ENCODE peak calls at places on chromosomes 4 and X, in nine cellular contexts. One of them, this sample, is unnamed.

GRCh38 chr4:54902261-54902660 is 223.1 kb downstream of the KDR start:
- DNase-seq in ascending aorta: no peak
- DNase-seq in NT2/D1: no peak
- DNase-seq in AG04450: no peak
- DNase-seq in astrocyte of the spinal cord: peak
- DNase-seq in tibial nerve: no peak
- DNase-seq in lung: no peak
- DNase-seq in upper lobe of right lung: no peak
- DNase-seq in PC-9: peak
- DNase-seq in this sample: peak

GRCh38 chrX:129091097-129091496 is 432.2 kb downstream of the SMARCA1 start:
- DNase-seq in NT2/D1: peak
- DNase-seq in tibial nerve: no peak
- DNase-seq in ascending aorta: no peak
- DNase-seq in upper lobe of right lung: no peak
- DNase-seq in PC-9: no peak
- DNase-seq in lung: no peak
- DNase-seq in AG04450: no peak
- DNase-seq in astrocyte of the spinal cord: no peak
- DNase-seq in this sample: no peak

GRCh38 chr4:123250843-123251242 is 145.8 kb upstream of the SPRY1 start:
- DNase-seq in AG04450: peak
- DNase-seq in NT2/D1: no peak
- DNase-seq in ascending aorta: no peak
- DNase-seq in PC-9: no peak
- DNase-seq in astrocyte of the spinal cord: peak
- DNase-seq in upper lobe of right lung: no peak
- DNase-seq in lung: peak
- DNase-seq in tibial nerve: peak
- DNase-seq in this sample: no peak

GRCh38 chr4:174828845-174829701 is at the start of gene GLRA3:
- DNase-seq in tibial nerve: peak
- DNase-seq in NT2/D1: peak
- DNase-seq in astrocyte of the spinal cord: peak
- DNase-seq in lung: peak
- DNase-seq in ascending aorta: no peak
- DNase-seq in upper lobe of right lung: peak
- DNase-seq in PC-9: no peak
- DNase-seq in AG04450: no peak
- DNase-seq in this sample: no peak

GRCh38 chr4:153465583-153465921 is 608 bp upstream of the TMEM131L start:
- DNase-seq in astrocyte of the spinal cord: peak
- DNase-seq in PC-9: peak
- DNase-seq in tibial nerve: peak
- DNase-seq in AG04450: no peak
- DNase-seq in upper lobe of right lung: peak
- DNase-seq in NT2/D1: no peak
- DNase-seq in lung: peak
- DNase-seq in ascending aorta: peak
- DNase-seq in this sample: no peak

GRCh38 chr4:182736207-182736606 is 181.0 kb downstream of the DCTD start:
- DNase-seq in AG04450: no peak
- DNase-seq in NT2/D1: no peak
- DNase-seq in astrocyte of the spinal cord: no peak
- DNase-seq in tibial nerve: no peak
- DNase-seq in lung: no peak
- DNase-seq in PC-9: no peak
- DNase-seq in ascending aorta: no peak
- DNase-seq in upper lobe of right lung: no peak
- DNase-seq in this sample: no peak

GRCh38 chr4:87551361-87551760 is 22.2 kb upstream of the SPARCL1 start:
- DNase-seq in PC-9: no peak
- DNase-seq in tibial nerve: no peak
- DNase-seq in ascending aorta: no peak
- DNase-seq in AG04450: no peak
- DNase-seq in upper lobe of right lung: no peak
- DNase-seq in NT2/D1: no peak
- DNase-seq in lung: no peak
- DNase-seq in astrocyte of the spinal cord: no peak
- DNase-seq in this sample: no peak

GRCh38 chr4:26028793-26029511 is 114.9 kb downstream of the SMIM20 start:
- DNase-seq in ascending aorta: peak
- DNase-seq in astrocyte of the spinal cord: peak
- DNase-seq in AG04450: peak
- DNase-seq in NT2/D1: peak
- DNase-seq in PC-9: no peak
- DNase-seq in upper lobe of right lung: peak
- DNase-seq in tibial nerve: peak
- DNase-seq in lung: peak
- DNase-seq in this sample: no peak

GRCh38 chr4:80155286-80155982 is 41.9 kb upstream of the PRDM8 start:
- DNase-seq in AG04450: no peak
- DNase-seq in ascending aorta: no peak
- DNase-seq in PC-9: no peak
- DNase-seq in upper lobe of right lung: no peak
- DNase-seq in lung: no peak
- DNase-seq in astrocyte of the spinal cord: no peak
- DNase-seq in NT2/D1: no peak
- DNase-seq in tibial nerve: no peak
- DNase-seq in this sample: no peak

GRCh38 chrX:105314468-105314867 is 94.0 kb upstream of the TEX13A start:
- DNase-seq in lung: no peak
- DNase-seq in NT2/D1: no peak
- DNase-seq in astrocyte of the spinal cord: peak
- DNase-seq in PC-9: peak
- DNase-seq in upper lobe of right lung: no peak
- DNase-seq in ascending aorta: no peak
- DNase-seq in AG04450: no peak
- DNase-seq in tibial nerve: no peak
- DNase-seq in this sample: no peak

GRCh38 chr4:139816856-139817255 is 151.2 kb downstream of the MGST2 start:
- DNase-seq in upper lobe of right lung: no peak
- DNase-seq in astrocyte of the spinal cord: no peak
- DNase-seq in ascending aorta: no peak
- DNase-seq in NT2/D1: no peak
- DNase-seq in tibial nerve: no peak
- DNase-seq in lung: no peak
- DNase-seq in AG04450: no peak
- DNase-seq in PC-9: no peak
- DNase-seq in this sample: no peak

GRCh38 chr4:139819082-139819481 is 153.5 kb downstream of the MGST2 start:
- DNase-seq in ascending aorta: no peak
- DNase-seq in PC-9: no peak
- DNase-seq in NT2/D1: no peak
- DNase-seq in AG04450: no peak
- DNase-seq in tibial nerve: no peak
- DNase-seq in upper lobe of right lung: no peak
- DNase-seq in lung: no peak
- DNase-seq in astrocyte of the spinal cord: no peak
- DNase-seq in this sample: no peak

GRCh38 chr4:139817657-139818452 is 152.2 kb downstream of the MGST2 start:
- DNase-seq in AG04450: no peak
- DNase-seq in lung: no peak
- DNase-seq in PC-9: no peak
- DNase-seq in astrocyte of the spinal cord: no peak
- DNase-seq in upper lobe of right lung: no peak
- DNase-seq in ascending aorta: peak
- DNase-seq in NT2/D1: no peak
- DNase-seq in tibial nerve: no peak
- DNase-seq in this sample: no peak

GRCh38 chr4:139814285-139815015 is 148.8 kb downstream of the MGST2 start:
- DNase-seq in AG04450: no peak
- DNase-seq in astrocyte of the spinal cord: no peak
- DNase-seq in ascending aorta: no peak
- DNase-seq in tibial nerve: no peak
- DNase-seq in lung: peak
- DNase-seq in NT2/D1: no peak
- DNase-seq in upper lobe of right lung: no peak
- DNase-seq in PC-9: no peak
- DNase-seq in this sample: no peak

DNA sequence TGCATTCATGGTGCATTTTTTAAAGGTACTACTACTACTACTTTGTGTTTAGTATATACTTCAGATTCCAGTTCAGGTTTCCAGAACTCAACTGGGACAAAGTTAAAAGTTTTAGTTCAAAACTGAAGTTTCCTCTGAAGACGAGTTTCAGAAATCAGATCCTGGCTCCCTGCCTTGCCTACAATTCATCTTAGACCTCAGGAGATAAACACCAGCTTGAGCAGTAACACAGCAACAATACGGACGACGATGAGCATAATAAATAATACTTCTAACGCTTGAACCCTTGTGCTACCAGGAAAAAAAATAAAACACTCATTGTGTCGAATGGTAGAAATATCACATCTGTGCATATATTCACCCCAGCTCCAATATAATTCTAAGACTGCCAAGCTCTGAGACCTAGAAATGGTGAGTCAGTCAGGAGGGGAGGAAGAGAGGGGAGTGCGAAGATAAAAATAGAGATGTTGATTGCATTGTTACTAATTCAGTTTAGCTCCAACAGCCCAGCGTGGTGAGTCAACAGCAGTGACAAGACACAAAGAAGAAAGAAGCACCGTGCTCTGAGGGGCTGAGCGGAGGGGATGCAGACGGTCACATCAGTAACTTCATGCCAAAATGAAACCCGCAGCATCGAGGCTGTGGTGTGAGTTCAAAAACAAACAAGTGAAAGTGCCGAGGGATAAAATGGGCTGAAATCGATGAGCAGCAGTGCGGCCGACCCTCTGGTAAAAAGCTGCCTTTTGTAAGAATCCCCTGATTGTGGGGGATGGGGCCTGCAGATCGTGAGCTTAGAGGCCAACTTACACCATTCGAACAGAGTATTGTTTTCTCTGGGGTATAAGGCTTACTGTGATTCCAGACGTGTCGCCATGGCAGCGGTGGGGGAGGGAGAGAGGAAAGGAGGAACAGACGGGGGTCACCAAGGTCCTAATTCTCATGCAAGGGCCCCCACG is 150.3 kb downstream of the MGST2 start:
- DNase-seq in NT2/D1: peak
- DNase-seq in ascending aorta: peak
- DNase-seq in PC-9: no peak
- DNase-seq in upper lobe of right lung: no peak
- DNase-seq in lung: no peak
- DNase-seq in astrocyte of the spinal cord: peak
- DNase-seq in tibial nerve: peak
- DNase-seq in AG04450: peak
- DNase-seq in this sample: peak
- H3K4me3 ChIP-seq in NT2/D1: peak
- H3K4me3 ChIP-seq in ascending aorta: peak
- H3K4me3 ChIP-seq in PC-9: no peak
- H3K4me3 ChIP-seq in upper lobe of right lung: peak
- H3K4me3 ChIP-seq in lung: no peak
- H3K4me3 ChIP-seq in astrocyte of the spinal cord: peak
- H3K4me3 ChIP-seq in tibial nerve: peak
- H3K4me3 ChIP-seq in AG04450: peak
- H3K4me3 ChIP-seq in this sample: peak

DNA sequence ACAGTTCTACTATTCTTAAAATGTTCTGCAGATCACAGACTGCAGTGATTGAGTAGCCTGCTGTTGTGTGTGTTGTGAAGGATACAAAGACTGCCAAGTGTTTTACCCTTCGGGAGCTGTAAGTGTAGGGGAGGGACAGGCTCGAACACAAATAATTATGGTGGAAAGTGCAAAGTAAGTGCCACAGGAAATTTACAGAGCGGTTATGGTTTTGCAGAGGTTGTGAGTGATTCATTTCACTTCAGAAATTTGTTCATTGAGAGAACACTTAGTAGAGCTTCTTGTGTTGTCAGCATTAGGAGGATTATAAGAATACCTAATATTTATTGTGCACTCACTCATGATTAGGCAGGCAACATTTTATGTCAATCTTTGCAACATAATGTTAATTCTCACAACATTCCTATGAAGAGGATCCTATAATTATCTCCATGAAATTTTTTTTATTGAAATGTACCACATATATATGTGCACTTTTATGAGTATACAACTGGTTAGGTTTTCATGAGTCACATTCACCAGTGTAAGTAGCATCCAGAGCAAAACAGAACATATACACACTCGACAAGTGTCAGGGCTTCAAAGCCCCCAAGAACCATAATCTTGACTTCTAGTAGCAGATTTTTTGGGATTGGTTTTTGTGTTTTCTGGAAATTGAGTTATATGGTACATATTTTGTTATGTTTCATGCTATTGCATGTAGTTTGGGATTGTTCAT is 62.2 kb downstream of the ARHGAP10 start:
- DNase-seq in tibial nerve: no peak
- DNase-seq in ascending aorta: no peak
- DNase-seq in upper lobe of right lung: no peak
- DNase-seq in NT2/D1: no peak
- DNase-seq in astrocyte of the spinal cord: no peak
- DNase-seq in PC-9: no peak
- DNase-seq in lung: no peak
- DNase-seq in AG04450: no peak
- DNase-seq in this sample: no peak
- H3K4me3 ChIP-seq in tibial nerve: no peak
- H3K4me3 ChIP-seq in ascending aorta: no peak
- H3K4me3 ChIP-seq in upper lobe of right lung: no peak
- H3K4me3 ChIP-seq in NT2/D1: no peak
- H3K4me3 ChIP-seq in astrocyte of the spinal cord: no peak
- H3K4me3 ChIP-seq in PC-9: peak
- H3K4me3 ChIP-seq in lung: no peak
- H3K4me3 ChIP-seq in AG04450: no peak
- H3K4me3 ChIP-seq in this sample: no peak

DNA sequence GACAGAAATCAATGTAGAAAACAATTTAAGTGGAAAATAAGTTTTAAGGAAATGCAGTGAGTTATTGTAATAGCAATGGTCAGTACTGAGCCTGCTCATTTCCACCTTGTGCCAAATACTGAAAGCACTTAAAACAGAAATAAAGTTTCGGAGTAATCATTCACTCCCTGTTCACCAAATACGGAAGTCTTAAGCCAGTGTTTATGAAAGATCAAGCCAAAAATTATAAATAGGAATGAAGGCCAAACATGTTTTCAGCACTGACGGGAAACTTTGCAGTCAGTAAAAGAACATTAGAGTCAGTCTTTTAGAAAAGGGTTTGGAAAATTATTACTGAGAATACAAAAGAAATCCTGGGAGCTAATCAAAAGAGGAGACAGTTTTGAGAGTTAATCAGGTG is 178.6 kb downstream of the DMD start:
- DNase-seq in tibial nerve: no peak
- DNase-seq in lung: no peak
- DNase-seq in upper lobe of right lung: no peak
- DNase-seq in ascending aorta: no peak
- DNase-seq in astrocyte of the spinal cord: no peak
- DNase-seq in PC-9: no peak
- DNase-seq in NT2/D1: no peak
- DNase-seq in AG04450: no peak
- DNase-seq in this sample: no peak
- H3K4me3 ChIP-seq in tibial nerve: no peak
- H3K4me3 ChIP-seq in lung: no peak
- H3K4me3 ChIP-seq in upper lobe of right lung: no peak
- H3K4me3 ChIP-seq in ascending aorta: peak
- H3K4me3 ChIP-seq in astrocyte of the spinal cord: no peak
- H3K4me3 ChIP-seq in PC-9: no peak
- H3K4me3 ChIP-seq in NT2/D1: no peak
- H3K4me3 ChIP-seq in AG04450: no peak
- H3K4me3 ChIP-seq in this sample: no peak

DNA sequence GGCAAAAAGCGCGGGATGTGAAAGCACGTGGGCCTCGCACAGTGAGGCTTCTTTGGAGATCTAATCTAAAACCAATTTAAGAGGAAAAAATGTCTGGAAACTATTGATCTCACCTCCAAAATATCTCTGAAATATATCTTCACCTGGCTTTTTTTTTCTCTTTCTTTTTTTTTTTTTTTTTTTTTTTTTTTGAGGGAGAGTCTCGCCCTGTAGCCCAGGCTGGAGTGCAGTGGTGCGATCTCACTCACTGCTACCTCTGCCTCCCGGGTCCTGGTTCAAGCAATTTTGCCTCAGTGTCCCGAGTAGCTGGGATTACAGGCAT is 383 bp upstream of the ZMAT1 start:
- DNase-seq in ascending aorta: no peak
- DNase-seq in upper lobe of right lung: no peak
- DNase-seq in NT2/D1: no peak
- DNase-seq in PC-9: no peak
- DNase-seq in lung: no peak
- DNase-seq in AG04450: no peak
- DNase-seq in tibial nerve: no peak
- DNase-seq in astrocyte of the spinal cord: no peak
- DNase-seq in this sample: no peak
- H3K4me3 ChIP-seq in ascending aorta: no peak
- H3K4me3 ChIP-seq in upper lobe of right lung: peak
- H3K4me3 ChIP-seq in NT2/D1: no peak
- H3K4me3 ChIP-seq in PC-9: peak
- H3K4me3 ChIP-seq in lung: no peak
- H3K4me3 ChIP-seq in AG04450: peak
- H3K4me3 ChIP-seq in tibial nerve: peak
- H3K4me3 ChIP-seq in astrocyte of the spinal cord: peak
- H3K4me3 ChIP-seq in this sample: peak

This sample was measured in AG09309.